ENCODE peak calls at places on chromosomes 13 and 19, in seven cellular contexts. W is thyroid gland, I is uterus, V is tibial nerve, S is hepatocyte, H is AG04450, M is neural progenitor cell. U is an unnamed sample.
A peak's percentile ranks its signal among the peaks of the same experiment; 100 is the strongest.

GRCh38 chr13:113836917-113837553 is 26.8 kb downstream of the GAS6 start:
- DNase-seq in W (peak; percentile 58), I (peak; percentile 79), V (peak; percentile 75), S (peak; percentile 64), H (peak; percentile 62), M (no peak), U (peak; percentile 60)

GRCh38 chr19:15640294-15640903 is at the start of gene CYP4F3:
- DNase-seq in W (peak; percentile 68), I (peak; percentile 52), V (peak; percentile 46), S (no peak), H (no peak), M (no peak), U (no peak)

GRCh38 chr13:38518328-38518727 is 168.5 kb upstream of the FREM2 start:
- DNase-seq in W (no peak), I (no peak), V (no peak), S (no peak), H (no peak), M (no peak), U (no peak)

GRCh38 chr13:57640582-57640981 is 9.0 kb downstream of the PCDH17 start:
- DNase-seq in W (no peak), I (no peak), V (no peak), S (no peak), H (no peak), M (no peak), U (peak; percentile 13)

GRCh38 chr13:52405767-52406494 is at the start of gene THSD1:
- DNase-seq in W (peak; percentile 29), I (peak; percentile 52), V (peak; percentile 27), S (peak; percentile 45), H (no peak), M (peak; percentile 62), U (peak; percentile 52)

GRCh38 chr13:85503797-85504196 is 295.4 kb downstream of the SLITRK6 start:
- DNase-seq in W (no peak), I (no peak), V (no peak), S (no peak), H (no peak), M (no peak), U (no peak)

GRCh38 chr19:38669532-38669931 is 22.1 kb downstream of the ACTN4 start:
- DNase-seq in W (no peak), I (no peak), V (no peak), S (no peak), H (no peak), M (no peak), U (no peak)

GRCh38 chr19:13006431-13007281 is 11.4 kb downstream of the NFIX start:
- DNase-seq in W (peak; percentile 49), I (peak; percentile 70), V (no peak), S (no peak), H (no peak), M (no peak), U (no peak)

GRCh38 chr19:35224681-35225604 is 3.6 kb downstream of the FAM187B start:
- DNase-seq in W (no peak), I (no peak), V (no peak), S (no peak), H (no peak), M (no peak), U (no peak)

GRCh38 chr13:49569993-49570689 is 15.2 kb downstream of the RCBTB1 start:
- DNase-seq in W (no peak), I (no peak), V (no peak), S (no peak), H (no peak), M (no peak), U (no peak)

GRCh38 chr19:4806384-4806783 is 14.8 kb downstream of the FEM1A start:
- DNase-seq in W (no peak), I (no peak), V (no peak), S (no peak), H (no peak), M (no peak), U (no peak)

GRCh38 chr13:112708560-112709240 is 18.9 kb downstream of the ATP11A start:
- DNase-seq in W (no peak), I (no peak), V (no peak), S (no peak), H (no peak), M (no peak), U (no peak)

GRCh38 chr13:58963321-58963720 is 1200.4 kb downstream of the DIAPH3 start:
- DNase-seq in W (no peak), I (no peak), V (no peak), S (no peak), H (no peak), M (no peak), U (no peak)

GRCh38 chr13:87147076-87147475 is 524.1 kb upstream of the SLITRK5 start:
- DNase-seq in W (no peak), I (no peak), V (no peak), S (no peak), H (no peak), M (no peak), U (no peak)

GRCh38 chr13:75330770-75331169 is 151.2 kb downstream of the TBC1D4 start:
- DNase-seq in W (no peak), I (no peak), V (no peak), S (no peak), H (no peak), M (no peak), U (no peak)

GRCh38 chr13:47545630-47546029 is 455.4 kb downstream of the SUCLA2 start:
- DNase-seq in W (no peak), I (no peak), V (no peak), S (no peak), H (no peak), M (no peak), U (no peak)

GRCh38 chr19:54335979-54336892 is 2.7 kb downstream of the LILRA4 start:
- DNase-seq in W (no peak), I (no peak), V (no peak), S (no peak), H (no peak), M (no peak), U (no peak)

GRCh38 chr13:51269039-51269438 is 46.8 kb downstream of the FAM124A start:
- DNase-seq in W (no peak), I (no peak), V (no peak), S (no peak), H (no peak), M (no peak), U (peak; percentile 47)

GRCh38 chr13:101258071-101258470 is 158.2 kb downstream of the NALCN start:
- DNase-seq in W (no peak), I (no peak), V (no peak), S (peak; percentile 5), H (no peak), M (peak; percentile 19), U (no peak)

GRCh38 chr13:75806101-75806500 is 170.0 kb downstream of the LMO7 start:
- DNase-seq in W (no peak), I (no peak), V (no peak), S (no peak), H (no peak), M (no peak), U (peak; percentile 36)

GRCh38 chr13:19085258-19085657 is 96.4 kb downstream of the TUBA3C start:
- DNase-seq in W (no peak), I (no peak), V (no peak), S (no peak), H (no peak), M (no peak), U (no peak)

GRCh38 chr13:113651511-113652403 is 6.2 kb downstream of the ATP4B start:
- DNase-seq in W (no peak), I (peak; percentile 8), V (no peak), S (no peak), H (no peak), M (no peak), U (no peak)

GRCh38 chr19:27720155-27720554 is 1492.8 kb downstream of the UQCRFS1 start:
- DNase-seq in W (no peak), I (no peak), V (no peak), S (no peak), H (no peak), M (no peak), U (no peak)
- H3K9me3 ChIP-seq in W (no peaks in the 10 kb centered on the region), I (peaks cover 22% of the 10 kb centered on the region), V (peaks cover 88% of the 10 kb centered on the region), S (peaks cover 12% of the 10 kb centered on the region), H (peaks cover 13% of the 10 kb centered on the region), M (peaks cover 36% of the 10 kb centered on the region), U (peaks cover 5% of the 10 kb centered on the region)

GRCh38 chr19:1247747-1248453 is 483 bp upstream of the MIDN start:
- DNase-seq in W (peak; percentile 71), I (no peak), V (no peak), S (peak; percentile 88), H (no peak), M (peak; percentile 69), U (peak; percentile 60)
- TF ChIP-seq CTCF in W (no peak), I (peak; percentile 30), V (no peak), S (peak; percentile 44), H (peak; percentile 45), M (peak; percentile 41), U (peak; percentile 32)

GRCh38 chr13:83825676-83826075 is 56.6 kb downstream of the SLITRK1 start:
- DNase-seq in W (no peak), I (no peak), V (no peak), S (no peak), H (no peak), M (no peak), U (no peak)

GRCh38 chr13:83819611-83820010 is 62.7 kb downstream of the SLITRK1 start:
- DNase-seq in W (no peak), I (no peak), V (no peak), S (no peak), H (no peak), M (no peak), U (no peak)

GRCh38 chr13:83827338-83827737 is 54.9 kb downstream of the SLITRK1 start:
- DNase-seq in W (no peak), I (no peak), V (no peak), S (no peak), H (no peak), M (no peak), U (no peak)

GRCh38 chr13:83824120-83824519 is 58.2 kb downstream of the SLITRK1 start:
- DNase-seq in W (no peak), I (no peak), V (no peak), S (no peak), H (no peak), M (no peak), U (no peak)

GRCh38 chr13:83824561-83824960 is 57.7 kb downstream of the SLITRK1 start:
- DNase-seq in W (no peak), I (no peak), V (no peak), S (no peak), H (no peak), M (no peak), U (no peak)
- H3K9me3 ChIP-seq in W (no peaks in the 10 kb centered on the region), I (no peaks in the 10 kb centered on the region), V (no peaks in the 10 kb centered on the region), S (no peaks in the 10 kb centered on the region), H (peaks cover 16% of the 10 kb centered on the region), M (no peaks in the 10 kb centered on the region), U (no peaks in the 10 kb centered on the region)

DNA sequence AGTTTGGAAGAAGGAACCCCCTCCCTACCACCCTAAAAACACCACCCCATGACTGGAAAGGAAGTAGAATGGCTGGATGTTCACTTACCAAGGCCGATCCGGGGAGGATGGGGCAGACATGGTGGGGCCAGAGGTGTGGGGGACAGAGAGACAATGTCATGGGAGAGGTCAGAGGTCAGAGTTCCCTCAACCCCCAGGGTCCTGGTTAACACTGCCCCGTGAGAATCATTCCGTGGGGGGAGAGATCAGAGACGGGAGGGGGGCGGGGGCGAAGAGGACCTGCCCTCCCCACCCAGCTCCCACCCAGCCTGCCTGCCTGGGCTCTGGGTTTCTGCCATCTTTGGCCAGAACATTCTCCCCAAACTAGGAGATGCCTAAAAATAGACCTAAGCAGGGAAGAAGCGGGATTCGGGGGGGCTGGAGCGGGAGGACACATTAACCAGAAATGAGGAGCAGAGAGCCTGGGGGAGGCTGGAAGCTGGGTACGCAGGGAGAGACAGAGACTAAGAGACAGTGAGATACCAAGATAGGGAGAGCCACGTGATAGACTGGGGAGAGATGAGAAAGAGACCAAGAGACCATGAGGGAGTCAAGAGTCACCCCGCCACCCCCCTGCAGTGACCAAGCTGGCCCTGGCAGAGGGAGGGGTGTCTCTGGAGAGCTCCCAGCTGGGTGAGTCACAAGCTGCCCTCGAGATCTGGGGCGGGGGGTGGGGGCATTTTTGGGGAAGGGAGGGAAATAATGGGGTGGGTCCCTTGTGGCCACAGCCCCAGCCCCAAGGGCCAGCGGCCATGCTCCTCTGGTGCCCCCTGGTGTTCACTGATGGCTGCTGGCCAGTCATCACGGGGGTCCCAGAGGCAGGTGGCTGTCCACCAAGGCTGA is 6.1 kb upstream of the KANK2 start:
- DNase-seq in W (peak; percentile 89), I (peak; percentile 93), V (peak; percentile 76), S (peak; percentile 79), H (peak; percentile 30), M (peak; percentile 79), U (peak; percentile 93)
- TF ChIP-seq CTCF in W (peak; percentile 92), I (peak; percentile 96), V (peak; percentile 96), S (peak; percentile 75), H (peak; percentile 87), M (peak; percentile 73), U (peak; percentile 74)